ENCODE peak calls at places on chromosomes 4 and X, in seven cellular contexts. Y is tibial nerve, O is esophagus muscularis mucosa, T is SK-N-SH, V is iPS DF 6.9, U is HCT116, K is IMR-90. R is an unnamed sample.
A peak's percentile ranks its signal among the peaks of the same experiment; 100 is the strongest.

GRCh38 chrX:123217077-123217476 is 33.0 kb downstream of the GRIA3 start:
- DNase-seq in Y (no peak), O (no peak), T (no peak), V (no peak), U (no peak), K (no peak), R (no peak)

GRCh38 chr4:72031868-72032619 is at the start of gene NPFFR2:
- DNase-seq in Y (no peak), O (no peak), T (peak; percentile 62), V (peak; percentile 31), U (no peak), K (no peak), R (peak; percentile 92)

GRCh38 chr4:70724463-70724862 is 2.7 kb downstream of the RUFY3 start:
- DNase-seq in Y (no peak), O (no peak), T (no peak), V (no peak), U (no peak), K (no peak), R (no peak)

GRCh38 chrX:63258144-63258543 is 93.0 kb downstream of the SPIN4 start:
- DNase-seq in Y (no peak), O (no peak), T (no peak), V (no peak), U (no peak), K (no peak), R (no peak)

GRCh38 chrX:133670394-133670793 is 255.1 kb upstream of the GPC4 start:
- DNase-seq in Y (peak; percentile 50), O (no peak), T (peak; percentile 48), V (no peak), U (peak; percentile 12), K (peak; percentile 31), R (no peak)

GRCh38 chrX:105981772-105982485 is 56.6 kb downstream of the SERPINA7 start:
- DNase-seq in Y (no peak), O (no peak), T (no peak), V (no peak), U (no peak), K (no peak), R (no peak)

GRCh38 chr4:22500831-22501714 is 14.8 kb downstream of the ADGRA3 start:
- DNase-seq in Y (no peak), O (peak; percentile 62), T (no peak), V (no peak), U (peak; percentile 66), K (peak; percentile 87), R (no peak)

GRCh38 chrX:152915541-152916241 is 17.8 kb downstream of the ZNF185 start:
- DNase-seq in Y (no peak), O (no peak), T (peak; percentile 77), V (no peak), U (peak; percentile 18), K (peak; percentile 79), R (peak; percentile 82)

GRCh38 chrX:8679572-8679971 is 52.4 kb downstream of the ANOS1 start:
- DNase-seq in Y (no peak), O (no peak), T (no peak), V (no peak), U (no peak), K (no peak), R (no peak)

GRCh38 chr4:85747871-85748491 is 273.0 kb downstream of the ARHGAP24 start:
- DNase-seq in Y (peak; percentile 64), O (no peak), T (peak; percentile 44), V (peak; percentile 18), U (peak; percentile 73), K (peak; percentile 83), R (peak; percentile 64)

GRCh38 chrX:54540289-54540688 is 10.3 kb downstream of the GNL3L start:
- DNase-seq in Y (no peak), O (no peak), T (no peak), V (no peak), U (no peak), K (peak; percentile 72), R (no peak)

GRCh38 chrX:78886550-78886949 is 58.6 kb upstream of the P2RY10 start:
- DNase-seq in Y (no peak), O (no peak), T (peak; percentile 5), V (no peak), U (no peak), K (no peak), R (no peak)

GRCh38 chr4:11585506-11585905 is 156.8 kb upstream of the HS3ST1 start:
- DNase-seq in Y (peak; percentile 34), O (no peak), T (no peak), V (no peak), U (peak; percentile 34), K (no peak), R (no peak)

GRCh38 chr4:83783179-83783578 is 247.3 kb downstream of the GPAT3 start:
- DNase-seq in Y (no peak), O (no peak), T (no peak), V (no peak), U (no peak), K (no peak), R (no peak)

GRCh38 chr4:67035501-67035900 is 509.8 kb downstream of the CENPC start:
- DNase-seq in Y (no peak), O (no peak), T (no peak), V (no peak), U (no peak), K (no peak), R (no peak)

GRCh38 chr4:3160325-3160915 is 85.9 kb downstream of the HTT start:
- DNase-seq in Y (no peak), O (no peak), T (no peak), V (no peak), U (no peak), K (no peak), R (no peak)

GRCh38 chr4:101290651-101291050 is 56.7 kb downstream of the PPP3CA start:
- DNase-seq in Y (no peak), O (no peak), T (no peak), V (no peak), U (no peak), K (no peak), R (no peak)

GRCh38 chr4:101291198-101291597 is 56.1 kb downstream of the PPP3CA start:
- DNase-seq in Y (no peak), O (no peak), T (no peak), V (no peak), U (no peak), K (no peak), R (no peak)

GRCh38 chr4:101294591-101294990 is 52.7 kb downstream of the PPP3CA start:
- DNase-seq in Y (no peak), O (no peak), T (no peak), V (no peak), U (no peak), K (no peak), R (no peak)

GRCh38 chr4:101292901-101293300 is 54.4 kb downstream of the PPP3CA start:
- DNase-seq in Y (no peak), O (no peak), T (no peak), V (no peak), U (no peak), K (peak; percentile 68), R (no peak)

DNA sequence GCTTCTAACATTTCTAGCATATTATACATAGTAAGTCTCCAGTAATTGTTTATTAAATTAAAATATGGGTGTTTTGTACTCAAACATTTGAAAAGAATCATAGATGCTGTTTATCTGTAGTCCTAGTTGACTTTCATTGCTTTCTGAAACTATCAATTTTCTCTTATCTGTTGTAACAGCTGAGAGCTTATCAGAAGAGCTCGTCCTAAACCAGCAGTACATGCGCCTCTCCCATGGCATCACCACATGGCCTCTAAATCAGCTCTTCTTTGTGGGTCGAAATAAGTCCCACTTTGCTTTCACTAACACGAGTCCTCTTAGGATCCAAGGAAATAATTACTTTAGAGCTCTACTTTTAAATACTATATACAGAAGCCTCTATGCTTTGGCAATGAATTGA is 55.1 kb downstream of the PPP3CA start:
- DNase-seq in Y (no peak), O (no peak), T (peak; percentile 40), V (no peak), U (no peak), K (no peak), R (no peak)
- H3K4me1 ChIP-seq in Y (peaks cover 16% of the 10 kb centered on the region), O (peaks cover 41% of the 10 kb centered on the region), T (peaks cover 2% of the 10 kb centered on the region), V (peaks cover 3% of the 10 kb centered on the region), U (peaks cover 2% of the 10 kb centered on the region), K (peaks cover 5% of the 10 kb centered on the region), R (peaks cover 8% of the 10 kb centered on the region)

GRCh38 chr4:80846210-80846609 is 184.3 kb upstream of the BMP3 start:
- DNase-seq in Y (no peak), O (no peak), T (no peak), V (no peak), U (no peak), K (no peak), R (no peak)

GRCh38 chr4:80840396-80840795 is 190.1 kb upstream of the BMP3 start:
- DNase-seq in Y (no peak), O (no peak), T (no peak), V (no peak), U (no peak), K (no peak), R (no peak)

GRCh38 chr4:80839792-80840191 is 190.7 kb upstream of the BMP3 start:
- DNase-seq in Y (no peak), O (no peak), T (no peak), V (no peak), U (no peak), K (no peak), R (no peak)

GRCh38 chr4:80841587-80842281 is 188.8 kb upstream of the BMP3 start:
- DNase-seq in Y (no peak), O (no peak), T (no peak), V (no peak), U (no peak), K (no peak), R (no peak)
- H3K27me3 ChIP-seq in Y (no peaks in the 10 kb centered on the region), O (no peaks in the 10 kb centered on the region), T (no peaks in the 10 kb centered on the region), V (no peaks in the 10 kb centered on the region), U (no peaks in the 10 kb centered on the region), K (no peaks in the 10 kb centered on the region), R (no peaks in the 10 kb centered on the region)

DNA sequence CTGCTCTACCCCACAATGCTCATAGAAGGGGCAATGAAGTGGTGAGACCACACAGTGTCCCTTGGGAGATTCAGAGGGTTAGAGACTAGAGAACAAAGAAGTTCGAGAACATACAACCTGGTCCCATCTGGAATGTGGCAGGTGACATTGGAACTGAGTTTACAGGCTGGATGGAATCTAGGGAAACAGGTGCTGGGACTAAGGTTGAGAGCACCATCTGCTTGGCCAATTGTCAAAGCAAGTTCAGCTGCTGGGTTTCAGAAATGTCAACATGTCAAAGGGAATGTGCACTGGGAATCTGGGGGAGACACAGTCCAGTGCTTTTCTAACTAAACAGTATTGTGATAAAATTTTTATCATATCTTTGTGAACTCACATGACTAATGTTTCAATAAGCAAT is 15.9 kb upstream of the FAM13A start:
- DNase-seq in Y (no peak), O (no peak), T (no peak), V (no peak), U (no peak), K (no peak), R (no peak)
- H3K4me1 ChIP-seq in Y (no peaks in the 10 kb centered on the region), O (no peaks in the 10 kb centered on the region), T (no peaks in the 10 kb centered on the region), V (no peaks in the 10 kb centered on the region), U (no peaks in the 10 kb centered on the region), K (no peaks in the 10 kb centered on the region), R (no peaks in the 10 kb centered on the region)

GRCh38 chr4:20254517-20255250 is 3.0 kb downstream of the SLIT2 start:
- DNase-seq in Y (no peak), O (no peak), T (peak; percentile 54), V (no peak), U (no peak), K (peak; percentile 39), R (peak; percentile 76)

GRCh38 chr4:20255823-20256222 is 4.1 kb downstream of the SLIT2 start:
- DNase-seq in Y (no peak), O (no peak), T (no peak), V (no peak), U (no peak), K (no peak), R (no peak)

GRCh38 chr4:20256381-20256881 is 4.7 kb downstream of the SLIT2 start:
- DNase-seq in Y (no peak), O (no peak), T (no peak), V (no peak), U (no peak), K (peak; percentile 35), R (no peak)

GRCh38 chr4:20253799-20254409 is 2.2 kb downstream of the SLIT2 start:
- DNase-seq in Y (no peak), O (no peak), T (peak; percentile 67), V (no peak), U (no peak), K (peak; percentile 30), R (peak; percentile 76)

GRCh38 chr4:20255251-20255586 is 3.5 kb downstream of the SLIT2 start:
- DNase-seq in Y (no peak), O (no peak), T (no peak), V (no peak), U (no peak), K (no peak), R (no peak)
- H3K27me3 ChIP-seq in Y (no peaks in the 10 kb centered on the region), O (no peaks in the 10 kb centered on the region), T (no peaks in the 10 kb centered on the region), V (peaks cover 41% of the 10 kb centered on the region), U (no peaks in the 10 kb centered on the region), K (peaks cover 22% of the 10 kb centered on the region), R (peaks cover 61% of the 10 kb centered on the region)